ENCODE peak calls at places on chromosomes 16 and 17, in seven cellular contexts. C is cerebellar nuclear complex; R is kidney tubule cell; Q is activated T-helper 1 cell treated with anti-CD3 and anti-CD28 coated beads, Interleukin-2, amount 50 U/mL, for 16 hours; K is cardiac fibroblast; M is mucosa of gallbladder; N is iPS DF 19.7. H is an unnamed sample.

GRCh38 chr17:29205047-29205446 is 24.8 kb upstream of the MYO18A start:
- DNase-seq in N (no peak), K (no peak), C (no peak), Q (no peak), M (no peak), R (no peak), H (no peak)

GRCh38 chr17:50638851-50639767 is 4.4 kb downstream of the ABCC3 start:
- DNase-seq in C (no peak), K (peak), R (peak), M (peak), Q (no peak), N (no peak), H (peak)

GRCh38 chr17:80005360-80006338 is 30.0 kb downstream of the TBC1D16 start:
- DNase-seq in R (peak), K (peak), N (no peak), Q (peak), M (no peak), C (no peak), H (no peak)

GRCh38 chr17:17590883-17591407 is 563 bp downstream of the PEMT start:
- DNase-seq in M (no peak), Q (no peak), K (no peak), R (no peak), C (no peak), N (no peak), H (no peak)

GRCh38 chr16:88747588-88748301 is 37.3 kb downstream of the PIEZO1 start:
- DNase-seq in R (peak), M (no peak), C (no peak), K (peak), Q (no peak), N (no peak), H (peak)

GRCh38 chr17:34556384-34556783 is 23.0 kb upstream of the TMEM132E start:
- DNase-seq in R (peak), K (peak), C (no peak), Q (no peak), M (no peak), N (peak), H (peak)

GRCh38 chr16:4410335-4411075 is 5.9 kb downstream of the CORO7 start:
- DNase-seq in Q (no peak), R (no peak), N (no peak), K (peak), C (no peak), M (peak), H (no peak)

GRCh38 chr17:64107517-64108235 is 22.3 kb downstream of the ERN1 start:
- DNase-seq in K (no peak), C (no peak), M (no peak), R (no peak), N (no peak), Q (no peak), H (no peak)

H was measured in bronchial epithelial cell.